ENCODE peak calls at places on chromosomes 2 and 18, in ten cellular contexts. M is glutamatergic neuron, Q is fibroblast of mammary gland, K is HFF-Myc, X is right lobe of liver, E is GM20000, I is astrocyte of the spinal cord, Z is heart right ventricle, J is H1, T is hepatocyte. A is an unnamed sample.
A peak's percentile ranks its signal among the peaks of the same experiment; 100 is the strongest.

GRCh38 chr2:238510911-238511613 is 84.3 kb downstream of the ASB1 start:
- DNase-seq in I (no peak), E (no peak), K (no peak), M (no peak), T (no peak), Z (no peak), X (no peak), Q (no peak), J (no peak), A (no peak)

GRCh38 chr2:9807056-9807455 is 36.2 kb upstream of the TAF1B start:
- DNase-seq in M (no peak), K (no peak), I (no peak), T (no peak), J (no peak), Z (no peak), X (peak; percentile 40), Q (no peak), E (no peak), A (no peak)

GRCh38 chr2:120683081-120683480 is 52.6 kb upstream of the GLI2 start:
- DNase-seq in J (no peak), Q (no peak), Z (no peak), E (no peak), I (no peak), X (no peak), K (no peak), T (no peak), M (no peak), A (no peak)

GRCh38 chr2:133720429-133720828 is 152.2 kb upstream of the NCKAP5 start:
- DNase-seq in T (no peak), E (no peak), Z (no peak), X (no peak), Q (no peak), K (no peak), J (no peak), I (no peak), M (no peak), A (no peak)

GRCh38 chr2:43302311-43303051 is 76.1 kb upstream of the ZFP36L2 start:
- DNase-seq in K (no peak), I (no peak), Q (no peak), J (no peak), E (no peak), T (no peak), Z (no peak), X (no peak), M (no peak), A (no peak)

GRCh38 chr18:55179460-55180195 is 220.4 kb upstream of the CCDC68 start:
- DNase-seq in J (no peak), I (peak; percentile 25), K (peak; percentile 65), X (no peak), M (no peak), E (no peak), Z (no peak), T (no peak), Q (peak; percentile 72), A (no peak)

GRCh38 chr2:197071790-197072436 is 145.4 kb upstream of the PGAP1 start:
- DNase-seq in K (no peak), T (no peak), X (no peak), J (no peak), M (no peak), I (no peak), E (no peak), Q (peak; percentile 24), Z (no peak), A (no peak)

GRCh38 chr2:237649541-237650454 is 22.4 kb downstream of the LRRFIP1 start:
- DNase-seq in M (no peak), X (no peak), J (no peak), T (no peak), Z (no peak), E (no peak), K (no peak), Q (no peak), I (no peak), A (no peak)

GRCh38 chr2:239833728-239834109 is 191.4 kb downstream of the NDUFA10 start:
- DNase-seq in Z (no peak), Q (no peak), K (no peak), T (no peak), J (no peak), E (no peak), M (no peak), I (no peak), X (no peak), A (no peak)

GRCh38 chr2:2191110-2191707 is 139.9 kb downstream of the MYT1L start:
- DNase-seq in T (peak; percentile 20), Q (no peak), X (no peak), Z (no peak), M (no peak), K (no peak), E (no peak), I (no peak), J (no peak), A (no peak)

GRCh38 chr2:120682654-120683053 is 53.0 kb upstream of the GLI2 start:
- DNase-seq in E (no peak), T (no peak), I (no peak), K (no peak), M (no peak), Q (peak; percentile 38), J (no peak), X (no peak), Z (no peak), A (no peak)

DNA sequence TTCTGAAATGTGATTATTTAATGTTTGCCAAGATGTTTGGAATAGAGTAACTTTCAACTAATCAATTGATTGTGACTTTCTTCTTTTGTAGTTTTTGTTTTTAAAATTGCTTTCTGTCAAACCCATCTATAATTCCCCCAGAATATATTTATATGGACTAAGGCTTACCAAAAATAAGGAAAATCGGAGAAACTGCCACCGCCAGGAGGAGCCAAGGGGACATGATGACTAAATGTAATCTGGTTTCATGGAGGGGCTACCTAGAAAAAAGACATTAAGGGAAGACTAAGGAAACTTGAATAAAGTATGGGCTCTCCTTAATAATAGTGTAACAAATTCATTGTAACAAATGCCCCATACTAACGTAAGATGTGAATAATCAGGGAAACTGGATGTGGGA is 19.5 kb downstream of the BOLA3 start:
- DNase-seq in J (no peak), X (no peak), T (no peak), K (no peak), Q (peak; percentile 8), E (no peak), I (no peak), Z (no peak), M (no peak), A (no peak)
- TF ChIP-seq CTCF in J (peak; percentile 34), X (no peak), T (no peak), K (no peak), Q (peak; percentile 13), E (no peak), I (peak; percentile 27), Z (no peak), M (peak; percentile 30), A (peak; percentile 62)

DNA sequence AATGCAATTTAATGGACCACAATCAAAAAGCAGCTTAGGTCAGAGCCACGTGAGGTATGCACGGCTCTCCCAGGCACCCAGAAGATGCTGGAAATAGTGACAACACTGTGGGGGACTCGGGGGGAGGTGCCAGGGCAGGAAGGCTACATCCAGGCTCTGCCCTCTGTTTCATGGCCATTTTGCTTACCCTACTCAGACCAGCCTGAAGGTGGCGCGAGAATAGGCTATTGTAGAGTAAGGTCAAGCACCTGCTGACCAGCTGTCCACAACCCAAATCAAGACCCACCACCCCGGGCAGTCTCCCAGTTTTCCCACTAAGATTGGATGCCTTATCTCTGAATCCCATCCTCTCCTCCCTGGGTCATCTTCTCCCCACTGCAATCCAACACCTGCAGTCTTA is 115.7 kb downstream of the VIT start:
- DNase-seq in X (no peak), T (no peak), Z (no peak), K (no peak), J (peak; percentile 9), Q (peak; percentile 12), I (no peak), E (no peak), M (no peak), A (no peak)
- TF ChIP-seq CTCF in X (peak; percentile 18), T (no peak), Z (no peak), K (peak; percentile 43), J (peak; percentile 83), Q (peak; percentile 28), I (peak; percentile 22), E (no peak), M (no peak), A (no peak)

GRCh38 chr18:62457830-62458229 is 65.0 kb upstream of the ZCCHC2 start:
- DNase-seq in E (no peak), T (no peak), M (no peak), J (no peak), I (no peak), Z (no peak), X (no peak), K (no peak), Q (no peak), A (no peak)
- TF ChIP-seq CTCF in E (no peak), T (no peak), M (no peak), J (peak; percentile 66), I (no peak), Z (no peak), X (no peak), K (peak; percentile 4), Q (no peak), A (no peak)

DNA sequence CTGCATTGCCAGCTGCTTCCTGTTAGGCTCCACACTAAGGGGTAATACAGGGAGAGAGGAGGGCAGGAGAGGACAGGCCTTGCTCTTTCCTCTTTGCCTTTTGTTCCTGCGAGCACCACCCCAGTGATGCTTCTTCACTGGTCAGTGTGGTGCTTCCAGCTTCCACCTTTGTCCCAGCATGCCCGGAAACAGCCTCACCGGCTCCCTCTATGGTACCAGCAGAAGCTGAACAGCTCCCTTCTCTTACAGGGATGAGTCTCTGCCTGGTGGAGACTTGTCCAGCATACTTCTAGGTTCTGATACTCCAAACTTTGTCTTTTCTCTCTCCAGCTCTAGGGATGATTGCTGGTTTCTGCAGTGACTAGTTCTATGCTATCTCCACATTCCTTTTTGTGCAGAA is 413.3 kb downstream of the TSN start:
- DNase-seq in Z (no peak), J (peak; percentile 13), M (no peak), I (no peak), X (no peak), K (no peak), E (no peak), T (no peak), Q (no peak), A (no peak)
- TF ChIP-seq CTCF in Z (no peak), J (peak; percentile 70), M (no peak), I (no peak), X (no peak), K (no peak), E (no peak), T (peak; percentile 18), Q (no peak), A (peak; percentile 33)

GRCh38 chr2:50513724-50514123 is 518.2 kb downstream of the NRXN1 start:
- DNase-seq in J (no peak), I (no peak), K (no peak), E (no peak), Q (no peak), X (no peak), T (no peak), Z (no peak), M (no peak), A (no peak)
- TF ChIP-seq CTCF in J (peak; percentile 13), I (no peak), K (no peak), E (no peak), Q (no peak), X (no peak), T (no peak), Z (no peak), M (peak; percentile 51), A (peak; percentile 57)

GRCh38 chr2:116511426-116511825 is 1303.1 kb upstream of the DDX18 start:
- DNase-seq in Z (no peak), K (no peak), E (no peak), J (no peak), T (no peak), Q (no peak), I (no peak), X (no peak), M (no peak), A (no peak)

GRCh38 chr2:116513991-116514390 is 1300.5 kb upstream of the DDX18 start:
- DNase-seq in J (no peak), I (no peak), K (no peak), E (no peak), T (no peak), M (no peak), Q (no peak), X (no peak), Z (no peak), A (no peak)

GRCh38 chr2:116510117-116510671 is 1304.3 kb upstream of the DDX18 start:
- DNase-seq in T (peak; percentile 55), J (no peak), X (no peak), Q (no peak), K (no peak), E (peak; percentile 2), Z (no peak), I (peak; percentile 4), M (no peak), A (no peak)
- TF ChIP-seq CTCF in T (peak; percentile 61), J (peak; percentile 73), X (peak; percentile 47), Q (no peak), K (peak; percentile 11), E (no peak), Z (peak; percentile 20), I (peak; percentile 34), M (peak; percentile 53), A (peak; percentile 76)